ENCODE peak calls at places on chromosomes 12 and 14, in six cellular contexts. W, G, U, L, J and E are unnamed samples.

GRCh38 chr14:104931323-104931770 is 6.7 kb downstream of the PLD4 start:
- DNase-seq in G (no peak), U (no peak), W (no peak), L (no peak), J (no peak), E (no peak)

GRCh38 chr12:27185234-27186045 is 58.6 kb upstream of the STK38L start:
- DNase-seq in G (peak), L (no peak), W (peak), U (peak), J (no peak), E (no peak)

GRCh38 chr12:24359418-24359817 is 409.9 kb upstream of the SOX5 start:
- DNase-seq in J (no peak), U (no peak), G (no peak), W (no peak), L (no peak), E (no peak)

GRCh38 chr12:107320929-107321618 is 227.7 kb upstream of the CRY1 start:
- DNase-seq in L (peak), U (no peak), G (no peak), W (no peak), J (no peak), E (no peak)

GRCh38 chr12:41604830-41605229 is 416.7 kb downstream of the PDZRN4 start:
- DNase-seq in U (no peak), L (no peak), W (no peak), G (no peak), J (no peak), E (no peak)

GRCh38 chr14:23054000-23054811 is 3.1 kb downstream of the CDH24 start:
- DNase-seq in J (no peak), W (no peak), G (no peak), U (no peak), L (no peak), E (no peak)

GRCh38 chr14:89207925-89208328 is 209.1 kb downstream of the FOXN3 start:
- DNase-seq in U (no peak), G (peak), J (no peak), W (no peak), L (no peak), E (no peak)

GRCh38 chr14:38762436-38762835 is 340.6 kb downstream of the SEC23A start:
- DNase-seq in J (no peak), L (no peak), U (no peak), G (no peak), W (no peak), E (no peak)

GRCh38 chr12:39064712-39065111 is 159.3 kb upstream of the CPNE8 start:
- DNase-seq in J (no peak), U (no peak), G (no peak), W (no peak), L (no peak), E (no peak)

GRCh38 chr14:22598896-22599244 is 770 bp downstream of the ABHD4 start:
- DNase-seq in W (peak), G (peak), U (peak), L (peak), J (peak), E (no peak)

GRCh38 chr12:47736877-47737676 is 11.8 kb upstream of the ENDOU start:
- DNase-seq in J (no peak), G (no peak), U (peak), L (no peak), W (peak), E (no peak)

GRCh38 chr14:76993743-76994142 is 34.8 kb downstream of the IRF2BPL start:
- DNase-seq in U (no peak), W (no peak), L (no peak), G (no peak), J (no peak), E (no peak)

GRCh38 chr12:18899162-18899561 is 161.2 kb downstream of the CAPZA3 start:
- DNase-seq in U (no peak), J (no peak), W (no peak), G (no peak), L (no peak), E (no peak)

GRCh38 chr12:100741084-100741711 is 53.4 kb upstream of the ANO4 start:
- DNase-seq in U (peak), W (no peak), L (peak), J (peak), G (peak), E (no peak)

GRCh38 chr14:95765016-95765415 is 51.1 kb upstream of the TCL1A start:
- DNase-seq in J (no peak), U (no peak), G (no peak), W (no peak), L (no peak), E (no peak)

GRCh38 chr14:99968156-99968920 is 96.9 kb upstream of the EVL start:
- DNase-seq in L (no peak), U (no peak), J (no peak), W (peak), G (no peak), E (no peak)

GRCh38 chr14:38404100-38404541 is 148.2 kb upstream of the CLEC14A start:
- DNase-seq in G (no peak), L (no peak), U (peak), W (peak), J (no peak), E (no peak)

GRCh38 chr12:2259368-2259767 is 206.6 kb downstream of the CACNA1C start:
- DNase-seq in W (no peak), J (no peak), L (no peak), G (no peak), U (no peak), E (no peak)

GRCh38 chr12:52082988-52083637 is 3.6 kb downstream of the SMIM41 start:
- DNase-seq in G (peak), L (peak), W (no peak), U (peak), J (no peak), E (no peak)

DNA sequence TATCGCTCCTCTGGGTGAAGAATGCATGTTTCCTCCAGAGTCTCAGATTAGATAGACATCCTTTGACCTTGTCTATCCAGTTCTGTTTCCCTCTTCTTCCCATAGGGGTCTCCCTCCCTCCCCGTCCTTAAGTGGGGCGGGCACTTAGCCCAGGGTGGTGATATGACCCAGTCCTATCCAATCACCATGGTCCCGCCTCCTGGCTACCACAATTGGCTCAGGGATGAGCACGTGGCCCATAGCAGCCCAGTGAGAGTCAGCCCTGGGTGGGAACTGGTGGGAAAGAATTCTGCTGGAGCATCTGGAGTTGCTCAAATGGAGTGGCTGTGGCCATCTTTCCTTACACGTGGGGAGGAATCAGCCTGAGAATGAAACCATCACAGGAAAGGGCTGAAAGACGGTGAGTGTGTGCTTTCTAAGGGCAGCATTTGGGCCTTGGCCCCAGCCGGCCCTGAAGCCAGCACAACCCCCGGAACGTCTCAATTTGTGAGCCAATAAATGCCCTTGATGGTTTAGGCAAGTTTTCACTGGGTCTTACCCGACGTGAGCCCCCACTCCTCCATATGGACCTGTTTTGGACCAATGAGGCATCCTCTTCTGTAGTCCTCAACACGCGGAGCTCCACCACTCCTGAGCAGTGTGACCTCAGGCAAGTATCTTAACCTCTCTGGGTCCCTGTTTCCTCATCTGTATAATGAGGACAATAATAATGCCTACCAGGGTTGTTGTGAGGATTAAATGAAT is 14.3 kb upstream of the MLXIP start:
- DNase-seq in L (peak), W (peak), J (peak), G (peak), U (peak), E (no peak)
- TF ChIP-seq CTCF in L (peak), W (peak), J (peak), G (peak), U (peak), E (peak)

DNA sequence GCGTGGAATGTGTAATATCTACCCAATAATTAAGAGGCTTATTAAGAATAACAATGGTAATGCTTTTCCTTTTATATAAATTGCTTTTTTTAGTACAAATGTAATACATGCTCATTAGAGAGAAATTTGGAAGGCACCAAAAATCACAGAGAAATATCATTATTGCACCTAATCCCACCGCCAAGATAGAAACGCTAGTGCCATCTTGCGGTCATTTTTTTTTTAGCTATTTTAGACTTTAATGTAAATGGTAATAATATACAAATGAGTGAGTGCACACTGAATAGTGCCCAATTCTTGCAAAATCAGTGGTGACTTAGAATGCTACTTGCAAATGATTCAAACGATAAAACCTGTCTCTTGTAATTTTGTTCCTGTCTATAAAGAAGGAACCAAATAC is 576.8 kb upstream of the TMEM132C start:
- DNase-seq in J (no peak), U (no peak), L (no peak), G (no peak), W (no peak), E (no peak)
- TF ChIP-seq CTCF in J (no peak), U (no peak), L (no peak), G (no peak), W (peak), E (peak)

DNA sequence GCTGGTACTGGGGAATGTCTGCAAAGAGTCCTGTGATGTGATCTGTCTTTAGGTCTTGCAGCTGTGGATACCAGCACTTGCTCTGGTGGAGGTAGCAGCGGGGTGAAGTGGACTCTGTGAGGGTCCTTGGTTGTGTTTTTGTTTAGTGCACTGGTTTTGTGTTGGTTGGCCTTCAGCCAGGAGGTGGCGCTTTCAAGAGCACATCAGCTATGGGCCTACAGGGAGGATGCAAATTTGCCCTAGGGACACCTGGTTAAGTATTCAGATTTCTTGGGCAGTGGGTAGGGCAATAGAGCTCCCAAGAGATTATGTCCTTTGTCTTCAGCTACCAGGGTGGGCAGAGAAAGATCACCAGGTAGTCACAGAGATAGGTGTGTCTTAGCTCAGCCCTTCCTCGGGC is 63.8 kb downstream of the PTGER2 start:
- DNase-seq in W (no peak), L (no peak), U (no peak), J (no peak), G (peak), E (no peak)
- TF ChIP-seq CTCF in W (no peak), L (no peak), U (no peak), J (no peak), G (no peak), E (no peak)

DNA sequence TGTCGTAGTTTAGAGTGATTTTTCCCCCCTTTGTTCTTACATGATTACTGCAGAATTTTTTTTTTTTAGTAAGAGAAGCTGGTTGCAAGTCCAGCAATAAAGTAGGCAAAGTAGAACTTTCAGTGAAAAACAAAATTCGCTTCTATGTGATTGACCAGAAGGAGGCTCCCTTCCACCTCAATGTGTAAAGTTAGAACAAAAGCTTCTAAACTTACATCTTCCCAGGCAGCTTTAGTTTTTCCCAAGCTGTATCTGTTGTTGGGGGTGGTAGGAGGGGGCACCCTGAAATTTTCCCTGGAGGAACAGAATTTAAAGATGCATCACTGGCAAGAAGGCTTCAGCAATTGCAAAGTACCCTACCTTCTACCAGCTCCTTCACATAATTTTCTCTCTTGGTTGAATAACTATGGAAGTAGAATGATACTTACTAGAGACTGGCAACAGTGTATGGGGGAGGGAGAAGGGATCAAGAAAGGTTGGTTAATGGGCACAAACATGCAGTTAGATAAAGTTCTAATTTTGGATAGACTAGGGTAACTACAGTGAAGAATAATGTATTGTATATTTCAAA is 87.3 kb upstream of the E2F7 start:
- DNase-seq in U (peak), G (no peak), J (peak), W (peak), L (no peak), E (no peak)
- TF ChIP-seq CTCF in U (peak), G (peak), J (peak), W (peak), L (peak), E (peak)

GRCh38 chr12:85872497-85873091 is 1.5 kb upstream of the NTS start:
- DNase-seq in U (peak), W (peak), J (peak), G (peak), L (peak), E (no peak)
- TF ChIP-seq CTCF in U (peak), W (peak), J (peak), G (peak), L (peak), E (peak)

GRCh38 chr12:112607427-112607826 is 184.1 kb upstream of the RPH3A start:
- DNase-seq in G (no peak), J (no peak), U (no peak), W (no peak), L (no peak), E (no peak)

GRCh38 chr12:112599871-112600270 is 181.1 kb downstream of the PTPN11 start:
- DNase-seq in G (no peak), J (no peak), U (no peak), W (no peak), L (no peak), E (no peak)

GRCh38 chr12:112606611-112607366 is 184.8 kb upstream of the RPH3A start:
- DNase-seq in W (no peak), L (no peak), U (no peak), J (no peak), G (no peak), E (no peak)

DNA sequence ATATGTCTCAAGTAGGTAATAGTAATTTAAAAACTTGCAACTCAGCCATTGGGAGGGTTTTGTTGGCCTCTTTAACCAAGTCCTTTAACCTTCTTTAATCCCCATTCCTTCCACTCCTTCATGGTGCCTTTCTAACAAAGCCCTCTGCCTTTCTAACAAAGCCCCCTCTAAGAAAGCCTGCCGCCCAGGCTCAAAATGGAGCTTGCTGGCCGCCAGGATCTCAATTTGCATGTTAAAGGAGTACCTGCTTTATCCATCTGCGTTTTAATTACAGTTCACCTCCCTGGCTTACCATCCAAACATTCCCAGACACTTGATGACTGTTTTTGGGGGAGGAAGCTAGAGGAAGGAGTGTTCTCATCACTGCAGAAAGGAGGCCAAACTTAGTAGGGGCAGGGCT is 183.4 kb downstream of the PTPN11 start:
- DNase-seq in J (no peak), G (no peak), W (no peak), L (no peak), U (no peak), E (no peak)
- TF ChIP-seq CTCF in J (no peak), G (no peak), W (no peak), L (no peak), U (no peak), E (no peak)

DNA sequence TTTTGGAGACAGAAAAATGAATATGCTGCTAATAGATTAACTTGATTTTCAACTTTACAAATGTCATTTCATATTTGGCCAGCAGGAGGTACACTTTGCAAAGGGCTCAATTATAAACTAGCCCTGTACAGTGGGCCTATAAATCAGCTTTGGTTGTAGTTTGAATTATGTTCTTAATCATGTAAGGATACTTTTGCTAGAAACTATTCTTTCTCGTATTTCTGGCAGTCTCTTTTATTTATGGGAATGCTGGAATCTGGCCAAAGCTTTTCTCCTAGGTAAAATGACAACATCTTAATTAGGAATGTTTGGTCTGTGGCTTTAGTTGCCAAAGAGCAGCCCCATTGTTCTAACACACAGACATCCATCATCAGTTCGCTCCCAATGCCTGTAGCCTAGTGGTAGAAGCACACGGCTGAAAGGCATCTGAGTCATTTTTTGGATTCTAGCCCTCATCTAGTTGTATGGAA is 1322.3 kb upstream of the SEL1L start:
- DNase-seq in J (no peak), U (peak), G (peak), W (no peak), L (no peak), E (no peak)
- TF ChIP-seq CTCF in J (no peak), U (no peak), G (peak), W (peak), L (no peak), E (peak)

GRCh38 chr14:44961151-44961729 is 507 bp downstream of the KLHL28 start:
- DNase-seq in L (peak), G (peak), J (no peak), W (no peak), U (peak), E (no peak)
- TF ChIP-seq CTCF in L (no peak), G (no peak), J (no peak), W (no peak), U (no peak), E (peak)